ENCODE peak calls at places on chromosomes 2 and 18, in five cellular contexts. One of them, this sample, is unnamed. For H3K9me3, the result is how much of the 10 kb centered on the place peaks cover.

GRCh38 chr2:170144758-170145157 is 33.2 kb upstream of the MYO3B start:
- DNase-seq in suprapubic skin: no peak
- DNase-seq in tibial nerve: no peak
- DNase-seq in breast epithelium: no peak
- DNase-seq in transverse colon: no peak
- DNase-seq in this sample: peak

GRCh38 chr2:19369341-19369955 is 11.0 kb upstream of the OSR1 start:
- DNase-seq in suprapubic skin: no peak
- DNase-seq in tibial nerve: no peak
- DNase-seq in breast epithelium: no peak
- DNase-seq in transverse colon: no peak
- DNase-seq in this sample: no peak

GRCh38 chr2:1207962-1208510 is 205.2 kb upstream of the TPO start:
- DNase-seq in suprapubic skin: no peak
- DNase-seq in tibial nerve: no peak
- DNase-seq in breast epithelium: no peak
- DNase-seq in transverse colon: no peak
- DNase-seq in this sample: no peak

GRCh38 chr2:8615252-8616083 is 66.4 kb upstream of the ID2 start:
- DNase-seq in suprapubic skin: peak
- DNase-seq in tibial nerve: no peak
- DNase-seq in breast epithelium: no peak
- DNase-seq in transverse colon: no peak
- DNase-seq in this sample: no peak

GRCh38 chr2:174603280-174603679 is 5.7 kb upstream of the WIPF1 start:
- DNase-seq in suprapubic skin: no peak
- DNase-seq in tibial nerve: peak
- DNase-seq in breast epithelium: peak
- DNase-seq in transverse colon: peak
- DNase-seq in this sample: peak

GRCh38 chr2:16559263-16559662 is 106.4 kb downstream of the CYRIA start:
- DNase-seq in suprapubic skin: no peak
- DNase-seq in tibial nerve: peak
- DNase-seq in breast epithelium: no peak
- DNase-seq in transverse colon: no peak
- DNase-seq in this sample: peak

GRCh38 chr2:203811491-203812221 is 55.9 kb upstream of the CTLA4 start:
- DNase-seq in suprapubic skin: peak
- DNase-seq in tibial nerve: peak
- DNase-seq in breast epithelium: no peak
- DNase-seq in transverse colon: peak
- DNase-seq in this sample: peak

GRCh38 chr2:3805120-3805519 is 101.7 kb downstream of the DCDC2C start:
- DNase-seq in suprapubic skin: no peak
- DNase-seq in tibial nerve: peak
- DNase-seq in breast epithelium: no peak
- DNase-seq in transverse colon: no peak
- DNase-seq in this sample: no peak

GRCh38 chr18:12373032-12373770 is 3.8 kb downstream of the AFG3L2 start:
- DNase-seq in suprapubic skin: no peak
- DNase-seq in tibial nerve: no peak
- DNase-seq in breast epithelium: no peak
- DNase-seq in transverse colon: peak
- DNase-seq in this sample: peak

GRCh38 chr2:230774348-230774951 is 61.8 kb downstream of the CAB39 start:
- DNase-seq in suprapubic skin: no peak
- DNase-seq in tibial nerve: no peak
- DNase-seq in breast epithelium: no peak
- DNase-seq in transverse colon: no peak
- DNase-seq in this sample: no peak

GRCh38 chr18:75127143-75128021 is 81.6 kb downstream of the PTGR3 start:
- DNase-seq in suprapubic skin: peak
- DNase-seq in tibial nerve: no peak
- DNase-seq in breast epithelium: no peak
- DNase-seq in transverse colon: peak
- DNase-seq in this sample: no peak

GRCh38 chr2:212732860-212733259 is 194.3 kb upstream of the ERBB4 start:
- DNase-seq in suprapubic skin: no peak
- DNase-seq in tibial nerve: no peak
- DNase-seq in breast epithelium: no peak
- DNase-seq in transverse colon: no peak
- DNase-seq in this sample: no peak

GRCh38 chr2:203913947-203914346 is 22.6 kb upstream of the ICOS start:
- DNase-seq in suprapubic skin: no peak
- DNase-seq in tibial nerve: no peak
- DNase-seq in breast epithelium: no peak
- DNase-seq in transverse colon: no peak
- DNase-seq in this sample: no peak

GRCh38 chr2:241214766-241215165 is 26.3 kb downstream of the ANO7 start:
- DNase-seq in suprapubic skin: no peak
- DNase-seq in tibial nerve: no peak
- DNase-seq in breast epithelium: no peak
- DNase-seq in transverse colon: no peak
- DNase-seq in this sample: no peak

GRCh38 chr2:29293830-29294438 is 178.7 kb downstream of the CLIP4 start:
- DNase-seq in suprapubic skin: no peak
- DNase-seq in tibial nerve: peak
- DNase-seq in breast epithelium: no peak
- DNase-seq in transverse colon: no peak
- DNase-seq in this sample: peak

GRCh38 chr2:47282621-47283272 is 120.2 kb upstream of the MSH2 start:
- DNase-seq in suprapubic skin: no peak
- DNase-seq in tibial nerve: no peak
- DNase-seq in breast epithelium: no peak
- DNase-seq in transverse colon: no peak
- DNase-seq in this sample: no peak

GRCh38 chr2:26067186-26067974 is 33.5 kb downstream of the RAB10 start:
- DNase-seq in suprapubic skin: no peak
- DNase-seq in tibial nerve: no peak
- DNase-seq in breast epithelium: no peak
- DNase-seq in transverse colon: no peak
- DNase-seq in this sample: no peak

GRCh38 chr18:40877096-40877495 is 1077.9 kb upstream of the PIK3C3 start:
- DNase-seq in suprapubic skin: no peak
- DNase-seq in tibial nerve: no peak
- DNase-seq in breast epithelium: no peak
- DNase-seq in transverse colon: no peak
- DNase-seq in this sample: no peak

GRCh38 chr2:215870986-215871385 is 142.4 kb downstream of the MREG start:
- DNase-seq in suprapubic skin: no peak
- DNase-seq in tibial nerve: no peak
- DNase-seq in breast epithelium: no peak
- DNase-seq in transverse colon: no peak
- DNase-seq in this sample: no peak

GRCh38 chr2:176665086-176665485 is 395.8 kb downstream of the MTX2 start:
- DNase-seq in suprapubic skin: no peak
- DNase-seq in tibial nerve: no peak
- DNase-seq in breast epithelium: no peak
- DNase-seq in transverse colon: no peak
- DNase-seq in this sample: no peak

GRCh38 chr2:80258321-80258720 is 46.2 kb downstream of the LRRTM1 start:
- DNase-seq in suprapubic skin: no peak
- DNase-seq in tibial nerve: no peak
- DNase-seq in breast epithelium: no peak
- DNase-seq in transverse colon: no peak
- DNase-seq in this sample: no peak

GRCh38 chr2:30235859-30236535 is 4.7 kb downstream of the LBH start:
- DNase-seq in suprapubic skin: no peak
- DNase-seq in tibial nerve: no peak
- DNase-seq in breast epithelium: no peak
- DNase-seq in transverse colon: no peak
- DNase-seq in this sample: no peak

DNA sequence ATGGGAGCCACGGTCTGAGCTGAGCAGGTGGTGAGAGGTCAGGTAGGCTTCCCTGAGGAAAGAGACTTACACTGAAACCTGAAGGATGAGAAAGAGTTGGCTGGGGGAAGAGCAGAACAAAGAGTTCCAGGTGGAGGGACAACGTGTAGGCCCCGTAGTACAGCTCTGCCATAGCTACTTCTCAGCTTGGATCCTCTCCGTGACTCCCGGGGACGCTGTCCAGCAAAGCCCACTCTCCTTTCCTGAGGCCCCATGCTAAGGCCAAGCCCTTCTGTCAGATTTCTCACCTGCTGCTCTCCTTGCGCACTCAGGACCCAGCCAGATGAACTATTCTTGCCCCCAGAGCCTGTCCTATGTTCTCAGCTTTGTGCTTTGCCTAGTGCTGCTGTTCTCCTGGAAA is 173.8 kb downstream of the GALNT1 start:
- DNase-seq in suprapubic skin: no peak
- DNase-seq in tibial nerve: no peak
- DNase-seq in breast epithelium: no peak
- DNase-seq in transverse colon: no peak
- DNase-seq in this sample: no peak
- TF ChIP-seq CTCF in suprapubic skin: no peak
- TF ChIP-seq CTCF in tibial nerve: no peak
- TF ChIP-seq CTCF in breast epithelium: no peak
- TF ChIP-seq CTCF in transverse colon: no peak
- TF ChIP-seq CTCF in this sample: no peak

DNA sequence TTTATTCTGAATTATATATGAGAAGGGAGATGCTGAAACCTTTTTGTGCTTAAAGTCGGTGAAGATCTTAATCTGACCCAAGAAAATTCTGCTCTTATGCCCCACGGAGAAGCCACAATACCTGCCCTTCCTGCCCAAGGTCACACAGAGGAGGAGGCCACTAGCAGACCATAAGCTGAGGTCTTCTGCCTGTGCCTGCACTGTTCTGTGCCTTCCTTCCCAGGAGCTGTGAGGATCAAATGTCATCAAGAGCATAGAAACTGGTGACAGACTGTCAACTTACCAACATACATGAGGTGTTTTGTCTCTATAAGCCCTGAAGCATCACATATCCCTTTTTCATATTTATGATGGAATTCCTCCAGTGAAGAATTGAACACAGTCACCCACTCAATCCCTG is 233.3 kb downstream of the C1D start:
- DNase-seq in suprapubic skin: no peak
- DNase-seq in tibial nerve: no peak
- DNase-seq in breast epithelium: no peak
- DNase-seq in transverse colon: no peak
- DNase-seq in this sample: no peak
- H3K9me3 ChIP-seq in suprapubic skin: under half
- H3K9me3 ChIP-seq in tibial nerve: under half
- H3K9me3 ChIP-seq in breast epithelium: under half
- H3K9me3 ChIP-seq in transverse colon: under half
- H3K9me3 ChIP-seq in this sample: under half

GRCh38 chr2:85741211-85741610 is 12.6 kb upstream of the ATOH8 start:
- DNase-seq in suprapubic skin: peak
- DNase-seq in tibial nerve: no peak
- DNase-seq in breast epithelium: peak
- DNase-seq in transverse colon: no peak
- DNase-seq in this sample: no peak
- TF ChIP-seq POLR2A in suprapubic skin: no peak
- TF ChIP-seq POLR2A in tibial nerve: no peak
- TF ChIP-seq POLR2A in breast epithelium: no peak
- TF ChIP-seq POLR2A in transverse colon: no peak
- TF ChIP-seq POLR2A in this sample: no peak

GRCh38 chr2:207733597-207734240 is 22.3 kb downstream of the CCNYL1 start:
- DNase-seq in suprapubic skin: no peak
- DNase-seq in tibial nerve: no peak
- DNase-seq in breast epithelium: no peak
- DNase-seq in transverse colon: no peak
- DNase-seq in this sample: no peak

GRCh38 chr2:207731138-207731537 is 19.7 kb downstream of the CCNYL1 start:
- DNase-seq in suprapubic skin: no peak
- DNase-seq in tibial nerve: no peak
- DNase-seq in breast epithelium: no peak
- DNase-seq in transverse colon: no peak
- DNase-seq in this sample: no peak

GRCh38 chr2:207729465-207729998 is 18.1 kb downstream of the CCNYL1 start:
- DNase-seq in suprapubic skin: no peak
- DNase-seq in tibial nerve: no peak
- DNase-seq in breast epithelium: no peak
- DNase-seq in transverse colon: no peak
- DNase-seq in this sample: no peak

GRCh38 chr2:207734264-207734635 is 22.8 kb downstream of the CCNYL1 start:
- DNase-seq in suprapubic skin: no peak
- DNase-seq in tibial nerve: no peak
- DNase-seq in breast epithelium: no peak
- DNase-seq in transverse colon: no peak
- DNase-seq in this sample: no peak

GRCh38 chr2:207734636-207735512 is 23.4 kb downstream of the CCNYL1 start:
- DNase-seq in suprapubic skin: no peak
- DNase-seq in tibial nerve: no peak
- DNase-seq in breast epithelium: no peak
- DNase-seq in transverse colon: no peak
- DNase-seq in this sample: no peak
- TF ChIP-seq CTCF in suprapubic skin: no peak
- TF ChIP-seq CTCF in tibial nerve: no peak
- TF ChIP-seq CTCF in breast epithelium: no peak
- TF ChIP-seq CTCF in transverse colon: no peak
- TF ChIP-seq CTCF in this sample: no peak

DNA sequence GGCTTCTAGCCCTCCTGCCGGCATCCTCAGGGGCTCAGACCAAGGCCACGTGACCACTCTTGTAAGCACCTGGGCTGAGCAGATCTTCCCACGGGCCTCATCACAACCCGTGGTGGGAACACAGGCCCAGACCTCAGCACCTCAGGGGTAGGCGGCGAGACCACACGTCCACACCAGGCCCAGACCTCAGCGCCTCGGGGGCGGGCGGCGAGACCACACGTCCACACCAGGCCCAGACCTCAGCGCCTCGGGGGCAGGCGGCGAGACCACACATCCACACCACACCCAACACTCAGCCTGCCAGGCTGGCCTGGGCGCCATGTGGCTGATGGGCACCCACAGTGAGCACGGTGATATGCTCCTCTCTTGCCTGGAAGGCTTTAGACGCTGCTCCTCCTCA is 334.4 kb upstream of the SALL3 start:
- DNase-seq in suprapubic skin: no peak
- DNase-seq in tibial nerve: no peak
- DNase-seq in breast epithelium: no peak
- DNase-seq in transverse colon: no peak
- DNase-seq in this sample: no peak
- H3K9me3 ChIP-seq in suprapubic skin: under half
- H3K9me3 ChIP-seq in tibial nerve: under half
- H3K9me3 ChIP-seq in breast epithelium: under half
- H3K9me3 ChIP-seq in transverse colon: under half
- H3K9me3 ChIP-seq in this sample: under half

GRCh38 chr2:200403794-200404193 is 97.3 kb downstream of the SPATS2L start:
- DNase-seq in suprapubic skin: no peak
- DNase-seq in tibial nerve: no peak
- DNase-seq in breast epithelium: no peak
- DNase-seq in transverse colon: no peak
- DNase-seq in this sample: no peak
- TF ChIP-seq POLR2A in suprapubic skin: no peak
- TF ChIP-seq POLR2A in tibial nerve: no peak
- TF ChIP-seq POLR2A in breast epithelium: no peak
- TF ChIP-seq POLR2A in transverse colon: no peak
- TF ChIP-seq POLR2A in this sample: no peak

This sample was measured in body of pancreas.